ENCODE peak calls at places on chromosomes 1 and 21, in ten cellular contexts. J is stimulated activated CD4-positive, alpha-beta T cell treated with anti-CD3 and anti-CD28 coated beads, Interleukin-4, amount 100 ng/mL, for 24 hours; M is ascending aorta; P is activated gamma-delta T cell; Y is GM13976; K is LoVo; S is progenitor cell of endocrine pancreas; R is kidney; G is endodermal cell; F is NCI-H526 treated with DMSO at 0.1 percent for 48 hours. E is an unnamed sample.

GRCh38 chr21:32538147-32538792 is 47.1 kb downstream of the TCP10L start:
- DNase-seq in F (no peak), P (no peak), Y (no peak), K (no peak), S (no peak), M (no peak), G (no peak), R (no peak), J (no peak), E (no peak)

GRCh38 chr1:29655145-29655544 is 418.8 kb downstream of the PTPRU start:
- DNase-seq in G (peak; percentile 17), F (no peak), J (no peak), R (no peak), M (peak; percentile 4), K (no peak), Y (no peak), S (no peak), P (no peak), E (no peak)

GRCh38 chr1:47894718-47895393 is 102.3 kb downstream of the TRABD2B start:
- DNase-seq in Y (no peak), S (no peak), J (no peak), M (no peak), P (no peak), K (peak; percentile 61), G (peak; percentile 69), R (peak; percentile 54), F (no peak), E (peak; percentile 86)

GRCh38 chr1:51956528-51957509 is 33.7 kb downstream of the RAB3B start:
- DNase-seq in R (no peak), Y (no peak), P (no peak), F (no peak), S (no peak), M (no peak), G (peak; percentile 54), J (no peak), K (no peak), E (peak; percentile 53)

GRCh38 chr1:87140831-87141540 is 187.7 kb upstream of the LMO4 start:
- DNase-seq in S (no peak), K (no peak), M (no peak), J (no peak), F (no peak), G (no peak), Y (no peak), P (no peak), R (no peak), E (no peak)

GRCh38 chr1:172929006-172929405 is 121.7 kb downstream of the TNFSF18 start:
- DNase-seq in J (no peak), P (no peak), S (no peak), M (no peak), R (no peak), K (no peak), F (no peak), Y (no peak), G (no peak), E (peak; percentile 57)

GRCh38 chr1:13456894-13457532 is 46.8 kb downstream of the PRAMEF20 start:
- DNase-seq in G (no peak), M (no peak), P (no peak), F (no peak), K (no peak), R (no peak), Y (no peak), S (no peak), J (no peak), E (no peak)

GRCh38 chr1:79323240-79324025 is 316.9 kb upstream of the ADGRL4 start:
- DNase-seq in S (no peak), G (no peak), F (no peak), P (no peak), J (no peak), Y (no peak), R (no peak), M (no peak), K (peak; percentile 24), E (peak; percentile 96)

GRCh38 chr21:29261555-29262540 is 36.9 kb upstream of the BACH1 start:
- DNase-seq in Y (no peak), J (no peak), R (no peak), M (no peak), P (no peak), S (no peak), G (no peak), K (no peak), F (no peak), E (no peak)

GRCh38 chr1:92924501-92924900 is 36.8 kb downstream of the DIPK1A start:
- DNase-seq in Y (no peak), G (no peak), P (no peak), R (no peak), K (no peak), J (no peak), M (no peak), S (no peak), F (no peak), E (no peak)

GRCh38 chr1:16162163-16162822 is 6.4 kb upstream of the EPHA2 start:
- DNase-seq in M (no peak), S (no peak), Y (no peak), K (peak; percentile 70), J (peak; percentile 51), P (peak; percentile 38), G (peak; percentile 92), R (peak; percentile 74), F (no peak), E (no peak)

GRCh38 chr1:175628548-175629317 is 114.7 kb downstream of the TNR start:
- DNase-seq in Y (no peak), R (no peak), P (no peak), S (no peak), K (no peak), M (no peak), J (no peak), G (no peak), F (no peak), E (peak; percentile 4)

GRCh38 chr1:153616885-153617428 is 832 bp upstream of the S100A14 start:
- DNase-seq in R (peak; percentile 66), G (peak; percentile 56), M (no peak), S (no peak), K (peak; percentile 47), Y (peak; percentile 18), F (no peak), J (no peak), P (no peak), E (no peak)

GRCh38 chr21:31777857-31778256 is 45.9 kb upstream of the SCAF4 start:
- DNase-seq in F (no peak), J (no peak), K (no peak), S (no peak), M (no peak), R (no peak), G (no peak), P (no peak), Y (no peak), E (no peak)

GRCh38 chr1:9438431-9439073 is 100.7 kb upstream of the SLC25A33 start:
- DNase-seq in R (peak; percentile 87), G (peak; percentile 68), F (no peak), S (no peak), M (peak; percentile 90), Y (no peak), J (no peak), P (no peak), K (no peak), E (peak; percentile 41)

GRCh38 chr1:13888351-13888996 is 188.5 kb downstream of the PRDM2 start:
- DNase-seq in K (peak; percentile 32), J (no peak), Y (no peak), S (no peak), R (no peak), P (no peak), G (peak; percentile 30), M (no peak), F (no peak), E (no peak)

GRCh38 chr21:44617071-44617501 is 5.2 kb downstream of the KRTAP10-8 start:
- DNase-seq in K (no peak), P (no peak), Y (no peak), S (no peak), G (peak; percentile 57), R (peak; percentile 70), J (no peak), F (no peak), M (no peak), E (no peak)

GRCh38 chr1:41294213-41294612 is 52.1 kb upstream of the SCMH1 start:
- DNase-seq in K (no peak), P (no peak), F (no peak), G (no peak), S (no peak), J (no peak), Y (no peak), M (peak; percentile 46), R (no peak), E (no peak)

GRCh38 chr1:196607940-196608339 is 300 bp downstream of the KCNT2 start:
- DNase-seq in R (no peak), Y (no peak), K (no peak), G (no peak), J (no peak), S (no peak), F (no peak), M (no peak), P (no peak), E (no peak)

GRCh38 chr1:42128984-42129383 is 24.2 kb upstream of the GUCA2B start:
- DNase-seq in J (no peak), F (no peak), K (no peak), Y (no peak), M (no peak), S (no peak), R (no peak), P (no peak), G (no peak), E (no peak)

GRCh38 chr1:205923663-205924435 is 19.4 kb downstream of the SLC26A9 start:
- DNase-seq in P (no peak), M (peak; percentile 43), J (no peak), G (peak; percentile 28), K (no peak), F (no peak), Y (no peak), S (no peak), R (peak; percentile 23), E (no peak)

GRCh38 chr1:54345116-54345515 is 61.1 kb downstream of the SSBP3 start:
- DNase-seq in R (no peak), P (no peak), K (no peak), F (no peak), S (no peak), Y (no peak), J (no peak), M (no peak), G (no peak), E (no peak)

GRCh38 chr1:25906644-25907300 is 553 bp upstream of the STMN1 start:
- DNase-seq in M (peak; percentile 73), Y (no peak), J (peak; percentile 39), S (peak; percentile 33), R (no peak), F (no peak), K (no peak), P (no peak), G (peak; percentile 76), E (no peak)

GRCh38 chr1:55015731-55016620 is 17.2 kb downstream of the BSND start:
- DNase-seq in P (no peak), M (no peak), S (no peak), J (no peak), G (peak; percentile 42), R (no peak), K (no peak), F (no peak), Y (no peak), E (no peak)

GRCh38 chr21:40271169-40271568 is 403.9 kb downstream of the PCP4 start:
- DNase-seq in S (no peak), M (no peak), G (no peak), J (no peak), P (no peak), R (no peak), Y (no peak), K (no peak), F (no peak), E (no peak)

GRCh38 chr1:201369209-201369608 is 8.3 kb downstream of the TNNT2 start:
- DNase-seq in Y (no peak), G (no peak), S (no peak), M (no peak), F (no peak), K (no peak), P (no peak), R (no peak), J (no peak), E (no peak)

GRCh38 chr1:147389532-147390184 is 147.2 kb downstream of the CHD1L start:
- DNase-seq in K (peak; percentile 54), M (no peak), G (peak; percentile 73), S (no peak), J (no peak), R (peak; percentile 57), P (no peak), F (peak; percentile 76), Y (peak; percentile 69), E (peak; percentile 69)

GRCh38 chr21:34771512-34772028 is 102.8 kb downstream of the CLIC6 start:
- DNase-seq in G (no peak), R (no peak), J (no peak), Y (no peak), P (no peak), K (peak; percentile 75), S (no peak), F (no peak), M (no peak), E (peak; percentile 53)

E was measured in foreskin fibroblast.